ENCODE peak calls at places on chromosome 14, in ten cellular contexts. Q is stimulated activated CD4-positive, alpha-beta T cell treated with anti-CD3 and anti-CD28 coated beads, Interleukin-15, amount 100 ng/mL, for 1 hour; Y is HFFc6; C is upper lobe of left lung; U is effector memory CD8-positive, alpha-beta T cell; R is left lung; G is HEK293T; Z is stimulated activated CD8-positive, alpha-beta memory T cell treated with anti-CD3 and anti-CD28 coated beads, Interleukin-2, amount 100 ng/mL, for 1 hour; B is sciatic nerve; X is kidney. O is an unnamed sample.

GRCh38 chr14:93832076-93832475 is 43.8 kb upstream of the PRIMA1 start:
- DNase-seq in Q (no peak), Y (no peak), C (no peak), U (no peak), R (no peak), G (no peak), Z (no peak), B (no peak), X (no peak), O (no peak)

GRCh38 chr14:29868000-29868399 is 59.6 kb downstream of the PRKD1 start:
- DNase-seq in Q (no peak), Y (no peak), C (no peak), U (no peak), R (no peak), G (no peak), Z (no peak), B (no peak), X (no peak), O (no peak)

GRCh38 chr14:85088231-85088630 is 441.7 kb upstream of the FLRT2 start:
- DNase-seq in Q (no peak), Y (no peak), C (no peak), U (no peak), R (no peak), G (no peak), Z (no peak), B (no peak), X (no peak), O (no peak)

GRCh38 chr14:104223810-104224515 is 85.6 kb downstream of the KIF26A start:
- DNase-seq in Q (no peak), Y (no peak), C (peak), U (no peak), R (peak), G (no peak), Z (no peak), B (no peak), X (peak), O (no peak)

GRCh38 chr14:45198551-45198950 is 54.5 kb downstream of the MIS18BP1 start:
- DNase-seq in Q (no peak), Y (no peak), C (no peak), U (no peak), R (no peak), G (no peak), Z (no peak), B (no peak), X (no peak), O (no peak)

GRCh38 chr14:20384321-20384720 is 29.0 kb downstream of the TEP1 start:
- DNase-seq in Q (no peak), Y (no peak), C (no peak), U (no peak), R (no peak), G (no peak), Z (no peak), B (no peak), X (no peak), O (no peak)

GRCh38 chr14:93137864-93138263 is 22.1 kb upstream of the ITPK1 start:
- DNase-seq in Q (no peak), Y (no peak), C (peak), U (no peak), R (peak), G (peak), Z (no peak), B (peak), X (peak), O (no peak)

GRCh38 chr14:94330432-94330831 is 7.3 kb upstream of the SERPINA6 start:
- DNase-seq in Q (no peak), Y (no peak), C (no peak), U (no peak), R (no peak), G (no peak), Z (no peak), B (no peak), X (no peak), O (no peak)

GRCh38 chr14:41167040-41167439 is 439.6 kb upstream of the LRFN5 start:
- DNase-seq in Q (no peak), Y (no peak), C (no peak), U (no peak), R (no peak), G (no peak), Z (no peak), B (no peak), X (no peak), O (no peak)

GRCh38 chr14:73744175-73744867 is 30.1 kb upstream of the PNMA1 start:
- DNase-seq in Q (no peak), Y (no peak), C (no peak), U (no peak), R (no peak), G (no peak), Z (no peak), B (no peak), X (peak), O (no peak)

GRCh38 chr14:70638416-70638815 is 3.3 kb upstream of the TTC9 start:
- DNase-seq in Q (no peak), Y (no peak), C (no peak), U (no peak), R (no peak), G (no peak), Z (no peak), B (no peak), X (no peak), O (no peak)

GRCh38 chr14:70425349-70425748 is 8.5 kb upstream of the SYNJ2BP start:
- DNase-seq in Q (no peak), Y (no peak), C (no peak), U (no peak), R (no peak), G (no peak), Z (no peak), B (no peak), X (no peak), O (no peak)

GRCh38 chr14:55212611-55213010 is 21.2 kb upstream of the DLGAP5 start:
- DNase-seq in Q (no peak), Y (no peak), C (no peak), U (no peak), R (no peak), G (no peak), Z (no peak), B (no peak), X (no peak), O (no peak)

GRCh38 chr14:76687611-76688372 is 73.5 kb upstream of the VASH1 start:
- DNase-seq in Q (no peak), Y (no peak), C (no peak), U (no peak), R (no peak), G (no peak), Z (no peak), B (no peak), X (no peak), O (no peak)

GRCh38 chr14:60163741-60164140 is 1.5 kb downstream of the DHRS7 start:
- DNase-seq in Q (no peak), Y (no peak), C (no peak), U (no peak), R (no peak), G (no peak), Z (no peak), B (no peak), X (no peak), O (no peak)

GRCh38 chr14:23071975-23072539 is 14.7 kb upstream of the CDH24 start:
- DNase-seq in Q (no peak), Y (no peak), C (no peak), U (no peak), R (no peak), G (peak), Z (no peak), B (no peak), X (no peak), O (no peak)

GRCh38 chr14:78606111-78606510 is 435.9 kb downstream of the NRXN3 start:
- DNase-seq in Q (no peak), Y (peak), C (no peak), U (no peak), R (no peak), G (no peak), Z (no peak), B (no peak), X (no peak), O (peak)

GRCh38 chr14:53692451-53693330 is 263.9 kb downstream of the BMP4 start:
- DNase-seq in Q (no peak), Y (no peak), C (no peak), U (no peak), R (no peak), G (no peak), Z (no peak), B (no peak), X (no peak), O (no peak)

GRCh38 chr14:72516936-72517408 is 376.9 kb downstream of the DPF3 start:
- DNase-seq in Q (peak), Y (peak), C (no peak), U (peak), R (no peak), G (peak), Z (peak), B (peak), X (no peak), O (peak)

O was measured in RCC 7860.